ENCODE peak calls at places on chromosomes 1 and 21, in eight cellular contexts. R is mammary epithelial cell, N is endothelial cell, O is dermis microvascular lymphatic vessel endothelial cell, J is GM13976, Z is GM23338, E is hippocampal formation, H is caudate nucleus. P is an unnamed sample.

GRCh38 chr21:39115659-39116235 is 67.5 kb downstream of the PSMG1 start:
- DNase-seq in N (no peak), O (no peak), E (no peak), Z (no peak), R (no peak), J (no peak), H (no peak), P (no peak)

GRCh38 chr1:7294636-7295035 is 476.5 kb upstream of the VAMP3 start:
- DNase-seq in R (no peak), Z (no peak), O (no peak), N (no peak), E (no peak), H (no peak), J (no peak), P (no peak)

GRCh38 chr1:230680300-230681025 is 33.5 kb downstream of the AGT start:
- DNase-seq in N (no peak), Z (no peak), J (no peak), O (no peak), H (no peak), R (no peak), E (no peak), P (no peak)

GRCh38 chr1:28926629-28927441 is 12.5 kb downstream of the EPB41 start:
- DNase-seq in N (no peak), Z (peak; percentile 16), J (peak; percentile 75), R (no peak), O (peak; percentile 95), E (no peak), H (no peak), P (no peak)

GRCh38 chr1:236141447-236142357 is 637 bp upstream of the GPR137B start:
- DNase-seq in J (peak; percentile 71), N (peak; percentile 49), H (peak; percentile 59), R (peak; percentile 40), E (peak; percentile 36), Z (peak; percentile 83), O (peak; percentile 45), P (peak; percentile 68)

GRCh38 chr1:181013144-181013543 is 9.5 kb downstream of the STX6 start:
- DNase-seq in Z (no peak), H (no peak), R (no peak), O (no peak), J (no peak), N (no peak), E (no peak), P (no peak)

GRCh38 chr1:24688621-24689195 is 45.6 kb downstream of the SRRM1 start:
- DNase-seq in R (peak; percentile 62), Z (peak; percentile 90), O (peak; percentile 71), E (peak; percentile 72), J (peak; percentile 83), H (peak; percentile 66), N (peak; percentile 76), P (peak; percentile 89)

GRCh38 chr1:64090436-64090835 is 113.0 kb upstream of the UBE2U start:
- DNase-seq in Z (no peak), J (no peak), O (peak; percentile 86), E (no peak), N (no peak), R (no peak), H (no peak), P (no peak)

GRCh38 chr1:53599461-53599860 is 139.5 kb downstream of the GLIS1 start:
- DNase-seq in H (no peak), N (no peak), J (no peak), Z (no peak), O (no peak), E (no peak), R (no peak), P (no peak)

GRCh38 chr1:145982010-145982723 is 14.2 kb downstream of the TXNIP start:
- DNase-seq in E (no peak), J (no peak), O (peak; percentile 71), N (no peak), Z (no peak), R (no peak), H (no peak), P (no peak)

GRCh38 chr1:78854556-78854955 is 152.0 kb downstream of the ADGRL4 start:
- DNase-seq in R (no peak), E (no peak), H (no peak), N (no peak), J (no peak), Z (no peak), O (no peak), P (no peak)

GRCh38 chr1:76300556-76300955 is 226.0 kb downstream of the ST6GALNAC3 start:
- DNase-seq in R (no peak), Z (no peak), H (no peak), E (no peak), N (no peak), J (no peak), O (no peak), P (no peak)

GRCh38 chr1:52139817-52140540 is 1.9 kb upstream of the ZFYVE9 start:
- DNase-seq in O (peak; percentile 96), Z (no peak), N (no peak), H (no peak), E (no peak), R (peak; percentile 92), J (peak; percentile 74), P (no peak)

GRCh38 chr1:45067806-45068205 is 55.8 kb downstream of the UROD start:
- DNase-seq in R (no peak), N (no peak), E (no peak), Z (no peak), J (no peak), H (no peak), O (no peak), P (no peak)

GRCh38 chr21:42840411-42841155 is 38.8 kb downstream of the WDR4 start:
- DNase-seq in O (no peak), J (no peak), N (no peak), E (no peak), H (no peak), Z (no peak), R (no peak), P (no peak)

GRCh38 chr1:25118554-25118953 is 113.7 kb downstream of the SYF2 start:
- DNase-seq in H (no peak), Z (no peak), O (no peak), N (no peak), J (no peak), E (no peak), R (no peak), P (no peak)

GRCh38 chr1:53121319-53122172 is 20.9 kb downstream of the SLC1A7 start:
- DNase-seq in E (no peak), J (no peak), Z (no peak), R (no peak), O (peak; percentile 32), H (no peak), N (no peak), P (peak; percentile 88)

GRCh38 chr1:54365847-54366246 is 40.3 kb downstream of the SSBP3 start:
- DNase-seq in H (no peak), O (no peak), Z (no peak), N (no peak), R (no peak), J (no peak), E (no peak), P (no peak)

GRCh38 chr1:37930246-37931142 is 16.4 kb downstream of the INPP5B start:
- DNase-seq in E (no peak), Z (no peak), R (peak; percentile 27), N (no peak), O (no peak), J (peak; percentile 31), H (no peak), P (no peak)

GRCh38 chr1:183871142-183871541 is 66.2 kb downstream of the RGL1 start:
- DNase-seq in H (no peak), R (peak; percentile 38), O (peak; percentile 95), J (no peak), Z (no peak), N (peak; percentile 18), E (no peak), P (no peak)

GRCh38 chr1:40014812-40015594 is 25.5 kb upstream of the CAP1 start:
- DNase-seq in H (no peak), R (peak; percentile 95), E (no peak), Z (no peak), J (no peak), N (no peak), O (peak; percentile 63), P (no peak)

GRCh38 chr1:35876988-35877387 is 6.0 kb upstream of the AGO1 start:
- DNase-seq in N (peak; percentile 43), J (no peak), O (peak; percentile 36), Z (peak; percentile 80), E (no peak), R (no peak), H (no peak), P (no peak)

GRCh38 chr1:36142121-36142520 is 7.2 kb downstream of the TRAPPC3 start:
- DNase-seq in O (no peak), J (no peak), N (no peak), H (no peak), R (no peak), E (no peak), Z (no peak), P (no peak)

GRCh38 chr1:51442616-51443015 is 76.5 kb downstream of the EPS15 start:
- DNase-seq in O (no peak), H (no peak), J (no peak), N (no peak), R (no peak), Z (no peak), E (no peak), P (no peak)

GRCh38 chr1:226946841-226947240 is 6.7 kb downstream of the COQ8A start:
- DNase-seq in H (no peak), N (no peak), E (no peak), J (no peak), O (no peak), R (no peak), Z (no peak), P (no peak)

GRCh38 chr21:36478207-36478701 is 1.7 kb downstream of the CLDN14 start:
- DNase-seq in R (peak; percentile 83), J (no peak), Z (no peak), O (peak; percentile 85), H (no peak), E (no peak), N (no peak), P (no peak)

GRCh38 chr21:46294647-46295176 is 8.6 kb downstream of the YBEY start:
- DNase-seq in J (peak; percentile 79), O (peak; percentile 68), H (no peak), E (no peak), Z (no peak), N (no peak), R (no peak), P (peak; percentile 54)

GRCh38 chr1:229135773-229136172 is 135.1 kb upstream of the RAB4A start:
- DNase-seq in E (no peak), N (no peak), O (no peak), J (no peak), H (no peak), R (no peak), Z (no peak), P (no peak)

GRCh38 chr21:30719401-30719800 is 824 bp upstream of the KRTAP21-3 start:
- DNase-seq in H (no peak), E (no peak), N (no peak), J (peak; percentile 10), O (no peak), R (peak; percentile 45), Z (no peak), P (no peak)